ENCODE peak calls at places on chromosomes 4 and X, in ten cellular contexts. W, V, Q, X, O, Y, I, M, E and H are unnamed samples.

GRCh38 chr4:46937493-46937892 is 28.4 kb upstream of the COX7B2 start:
- DNase-seq in Y (no peak), V (no peak), X (no peak), O (peak), W (no peak), I (no peak), M (no peak), E (no peak), Q (no peak), H (peak)

GRCh38 chrX:43706786-43707185 is 50.7 kb downstream of the MAOA start:
- DNase-seq in E (no peak), W (no peak), X (no peak), M (no peak), V (no peak), I (no peak), O (no peak), Q (no peak), Y (no peak), H (no peak)

GRCh38 chrX:63506320-63506719 is 155.2 kb upstream of the SPIN4 start:
- DNase-seq in O (peak), X (no peak), V (no peak), Y (no peak), E (no peak), I (no peak), M (no peak), Q (no peak), W (no peak), H (peak)

GRCh38 chrX:145843196-145843595 is 25.6 kb downstream of the SLITRK2 start:
- DNase-seq in V (no peak), W (no peak), Q (no peak), M (no peak), Y (no peak), E (no peak), X (no peak), I (no peak), O (peak), H (no peak)

GRCh38 chr4:74635074-74635473 is 159.2 kb downstream of the BTC start:
- DNase-seq in W (no peak), O (no peak), Y (no peak), M (no peak), Q (no peak), X (no peak), E (no peak), V (no peak), I (no peak), H (no peak)

GRCh38 chrX:71623714-71624113 is 5.4 kb upstream of the CXCR3 start:
- DNase-seq in M (no peak), E (no peak), X (no peak), O (no peak), Y (no peak), W (no peak), I (no peak), Q (no peak), V (no peak), H (no peak)

GRCh38 chr4:26510334-26510705 is 20.0 kb upstream of the CCKAR start:
- DNase-seq in X (no peak), O (no peak), M (no peak), W (no peak), I (no peak), V (no peak), Y (no peak), Q (no peak), E (no peak), H (no peak)

GRCh38 chrX:28135378-28136047 is 154.3 kb upstream of the DCAF8L1 start:
- DNase-seq in Q (no peak), O (no peak), E (no peak), Y (no peak), W (peak), I (no peak), M (no peak), V (no peak), X (no peak), H (no peak)

GRCh38 chr4:40251366-40251765 is 54.5 kb downstream of the RHOH start:
- DNase-seq in X (no peak), Y (no peak), Q (peak), E (no peak), V (no peak), W (no peak), M (no peak), O (no peak), I (no peak), H (peak)

GRCh38 chr4:3304831-3305609 is 12.2 kb downstream of the RGS12 start:
- DNase-seq in W (no peak), Q (no peak), M (no peak), O (no peak), I (no peak), V (no peak), E (no peak), X (no peak), Y (peak), H (no peak)

GRCh38 chrX:152306331-152306730 is 144.8 kb downstream of the GABRA3 start:
- DNase-seq in E (no peak), I (no peak), V (no peak), X (no peak), Y (no peak), Q (no peak), O (no peak), W (no peak), M (no peak), H (no peak)

GRCh38 chr4:109572154-109572553 is 12.1 kb downstream of the MCUB start:
- DNase-seq in Y (no peak), Q (no peak), E (no peak), M (no peak), V (no peak), I (no peak), W (no peak), X (no peak), O (no peak), H (no peak)

GRCh38 chrX:40947276-40947675 is 138.0 kb upstream of the USP9X start:
- DNase-seq in V (no peak), E (no peak), Y (no peak), I (no peak), Q (peak), O (no peak), X (no peak), W (peak), M (no peak), H (peak)

GRCh38 chrX:100747090-100747489 is 15.2 kb upstream of the SYTL4 start:
- DNase-seq in O (no peak), E (no peak), Q (no peak), X (no peak), Y (no peak), M (no peak), V (no peak), W (no peak), I (no peak), H (no peak)

GRCh38 chr4:179595671-179596410 is 2153.6 kb upstream of the AGA start:
- DNase-seq in W (peak), M (no peak), O (no peak), I (no peak), E (no peak), V (no peak), Q (peak), X (no peak), Y (no peak), H (peak)

GRCh38 chr4:169398294-169398693 is 127.5 kb upstream of the SH3RF1 start:
- DNase-seq in M (no peak), Y (no peak), I (no peak), W (peak), O (peak), V (no peak), X (no peak), Q (no peak), E (no peak), H (peak)

GRCh38 chr4:24150021-24150420 is 260.2 kb upstream of the PPARGC1A start:
- DNase-seq in V (no peak), O (no peak), M (no peak), I (no peak), E (no peak), Y (no peak), W (no peak), Q (no peak), X (no peak), H (no peak)

GRCh38 chr4:27088491-27088890 is 227.8 kb downstream of the STIM2 start:
- DNase-seq in M (no peak), W (no peak), I (no peak), V (no peak), X (no peak), O (no peak), E (no peak), Q (no peak), Y (no peak), H (no peak)